ENCODE peak calls at places on chromosomes 11 and 22, in nine cellular contexts. V is mammary epithelial cell, F is HepG2, O is fibroblast of lung, D is IMR-90, X is neural progenitor cell, J is HCT116, T is GM23338, N is mesenchymal stem cell. Z is an unnamed sample.
A peak's percentile ranks its signal among the peaks of the same experiment; 100 is the strongest.

GRCh38 chr11:120998581-120998980 is 25.3 kb upstream of the TBCEL start:
- DNase-seq in O (no peak), F (no peak), N (no peak), J (no peak), T (no peak), X (no peak), D (no peak), V (no peak), Z (no peak)

GRCh38 chr11:19869466-19869865 is 156.8 kb downstream of the NAV2 start:
- DNase-seq in O (no peak), D (no peak), J (no peak), V (no peak), T (no peak), F (no peak), X (no peak), N (no peak), Z (no peak)

GRCh38 chr11:109940816-109941215 is 152.4 kb upstream of the ZC3H12C start:
- DNase-seq in T (no peak), D (peak; percentile 97), V (peak; percentile 84), F (no peak), N (peak; percentile 97), J (peak; percentile 39), X (no peak), O (peak; percentile 89), Z (peak; percentile 95)

GRCh38 chr11:86587559-86588193 is 84.7 kb downstream of the ME3 start:
- DNase-seq in F (no peak), T (no peak), O (no peak), N (no peak), V (no peak), J (no peak), X (no peak), D (no peak), Z (no peak)

GRCh38 chr11:80155412-80156017 is 714.7 kb upstream of the TENM4 start:
- DNase-seq in V (peak; percentile 17), D (peak; percentile 37), N (peak; percentile 45), T (peak; percentile 80), J (no peak), F (peak; percentile 21), O (no peak), X (peak; percentile 65), Z (peak; percentile 41)

GRCh38 chr11:78961938-78962701 is 387.5 kb upstream of the NARS2 start:
- DNase-seq in D (peak; percentile 48), T (peak; percentile 94), O (peak; percentile 68), N (peak; percentile 37), X (peak; percentile 97), V (no peak), J (no peak), F (no peak), Z (peak; percentile 35)

GRCh38 chr11:130118165-130118564 is 41.4 kb upstream of the ST14 start:
- DNase-seq in X (no peak), J (no peak), T (no peak), V (no peak), N (no peak), O (no peak), D (no peak), F (no peak), Z (no peak)

GRCh38 chr11:665062-665706 is 28.1 kb downstream of the DRD4 start:
- DNase-seq in O (no peak), T (no peak), X (no peak), J (no peak), V (no peak), F (no peak), N (no peak), D (no peak), Z (peak; percentile 51)

GRCh38 chr22:30865656-30866055 is 102.9 kb downstream of the MORC2 start:
- DNase-seq in J (no peak), N (no peak), X (no peak), F (no peak), V (no peak), T (no peak), O (no peak), D (no peak), Z (no peak)

GRCh38 chr11:113048820-113049555 is 87.8 kb downstream of the NCAM1 start:
- DNase-seq in T (no peak), V (peak; percentile 80), F (no peak), D (no peak), N (peak; percentile 5), O (peak; percentile 71), J (no peak), X (no peak), Z (peak; percentile 82)

GRCh38 chr11:131889760-131890620 is 519.6 kb downstream of the NTM start:
- DNase-seq in F (no peak), X (peak; percentile 46), T (peak; percentile 73), N (peak; percentile 85), J (no peak), O (peak; percentile 42), V (no peak), D (peak; percentile 59), Z (peak; percentile 19)

GRCh38 chr11:70307176-70307575 is 36.7 kb downstream of the PPFIA1 start:
- DNase-seq in V (no peak), D (no peak), F (no peak), N (no peak), O (peak; percentile 48), T (no peak), X (no peak), J (no peak), Z (peak; percentile 37)

GRCh38 chr22:46054091-46054877 is 77.3 kb upstream of the WNT7B start:
- DNase-seq in O (peak; percentile 87), D (peak; percentile 45), T (no peak), V (peak; percentile 39), F (no peak), J (no peak), X (no peak), N (no peak), Z (peak; percentile 89)

DNA sequence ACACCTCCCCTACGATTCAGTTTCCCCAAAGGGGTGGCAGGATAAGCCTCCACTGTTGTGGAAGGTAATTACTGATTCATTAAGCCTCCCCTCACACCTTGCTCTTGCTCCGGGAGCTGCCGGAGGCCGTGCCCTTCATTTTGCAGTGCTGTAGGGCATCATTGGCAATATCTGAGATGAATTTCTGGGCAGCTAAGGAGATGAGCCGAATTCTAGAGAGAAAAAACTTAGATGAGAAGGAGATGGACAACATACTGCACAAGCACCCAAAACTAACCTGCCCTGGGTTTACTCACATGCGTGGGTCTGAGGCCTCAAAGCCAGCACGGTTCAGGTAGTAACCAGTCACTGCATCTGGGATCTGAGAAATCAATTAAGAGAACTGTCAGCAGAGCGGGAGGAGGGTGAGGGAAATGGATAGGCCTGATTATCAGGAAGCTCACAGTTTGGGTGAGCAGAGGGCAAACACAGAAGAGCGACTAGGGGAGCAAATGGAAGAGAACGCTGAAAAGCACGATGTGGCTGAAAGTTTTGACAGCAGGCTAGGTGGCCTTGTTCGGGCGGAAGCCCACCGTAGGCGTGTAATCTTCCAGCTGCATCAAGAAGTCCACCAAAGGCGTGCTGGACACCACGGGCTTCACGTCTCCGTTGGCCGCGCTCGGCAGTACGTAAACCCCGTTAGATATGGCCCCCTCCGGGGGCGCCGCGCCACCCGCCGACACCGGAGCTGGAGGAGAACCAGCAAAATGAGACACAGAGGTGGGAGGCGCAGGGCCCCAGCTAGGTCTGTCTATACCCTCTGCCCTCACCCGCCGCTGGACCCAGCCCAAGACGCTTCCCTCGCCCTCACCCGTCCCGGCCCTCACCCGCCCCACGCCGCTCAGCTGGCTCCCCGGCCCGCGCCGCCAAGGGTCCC is 666 bp downstream of the TAF10 start:
- DNase-seq in T (peak; percentile 38), J (no peak), F (no peak), V (peak; percentile 14), D (peak; percentile 21), N (peak; percentile 34), X (peak; percentile 48), O (peak; percentile 44), Z (peak; percentile 58)
- H2AFZ ChIP-seq in T (no peak overlapping the region), J (no peak overlapping the region), F (no peak overlapping the region), V (peak overlapping the region; percentile 86), D (peak overlapping the region; percentile 95), N (no peak overlapping the region), X (no peak overlapping the region), O (no peak overlapping the region), Z (no peak overlapping the region)

GRCh38 chr11:114162719-114163123 is 103.2 kb downstream of the ZBTB16 start:
- DNase-seq in N (peak; percentile 99), D (peak; percentile 94), O (peak; percentile 95), V (peak; percentile 95), T (no peak), X (no peak), F (no peak), J (no peak), Z (peak; percentile 96)

GRCh38 chr11:114161486-114162250 is 102.2 kb downstream of the ZBTB16 start:
- DNase-seq in N (no peak), V (no peak), F (no peak), J (no peak), D (no peak), O (no peak), T (no peak), X (no peak), Z (no peak)

GRCh38 chr11:114159802-114160588 is 100.5 kb downstream of the ZBTB16 start:
- DNase-seq in X (peak; percentile 55), O (peak; percentile 92), V (peak; percentile 97), J (peak; percentile 68), F (peak; percentile 80), N (peak; percentile 96), D (peak; percentile 90), T (peak; percentile 53), Z (peak; percentile 93)

GRCh38 chr11:114159320-114159719 is 99.8 kb downstream of the ZBTB16 start:
- DNase-seq in V (peak; percentile 42), N (peak; percentile 12), T (no peak), F (no peak), D (no peak), X (no peak), J (no peak), O (no peak), Z (no peak)

DNA sequence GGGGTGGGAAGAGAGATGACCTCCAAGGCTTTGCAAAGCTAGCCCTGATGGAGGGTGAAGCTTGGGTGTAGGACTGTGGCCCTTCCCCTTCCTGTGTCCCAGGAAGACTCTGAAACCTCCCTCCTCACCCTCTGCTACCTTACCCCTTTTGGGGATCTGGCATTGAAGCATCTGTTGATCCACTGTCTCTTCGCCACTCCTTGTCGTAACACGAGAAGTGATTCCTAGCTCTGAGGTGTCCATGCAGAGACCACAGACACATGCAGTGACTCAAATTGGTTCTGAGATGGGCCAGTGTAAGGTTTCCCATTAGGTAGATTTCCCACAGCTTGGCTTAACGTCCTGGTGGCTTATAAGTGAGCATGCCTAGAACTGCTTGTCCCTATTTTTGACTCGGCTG is 101.4 kb downstream of the ZBTB16 start:
- DNase-seq in X (no peak), O (no peak), J (no peak), V (peak; percentile 62), D (no peak), N (peak; percentile 44), F (no peak), T (no peak), Z (no peak)
- H3K27me3 ChIP-seq in X (no peaks in the 10 kb centered on the region), O (peaks cover 35% of the 10 kb centered on the region), J (peaks cover 70% of the 10 kb centered on the region), V (no peaks in the 10 kb centered on the region), D (peaks cover 57% of the 10 kb centered on the region), N (peaks cover 71% of the 10 kb centered on the region), F (peaks cover 8% of the 10 kb centered on the region), T (no peaks in the 10 kb centered on the region), Z (peaks cover 4% of the 10 kb centered on the region)

GRCh38 chr11:58498464-58498863 is 9.4 kb downstream of the OR5B21 start:
- DNase-seq in V (no peak), D (no peak), J (no peak), X (no peak), F (no peak), N (no peak), O (peak; percentile 16), T (no peak), Z (no peak)
- H2AFZ ChIP-seq in V (peak overlapping the region; percentile 65), D (no peak overlapping the region), J (no peak overlapping the region), X (no peak overlapping the region), F (no peak overlapping the region), N (no peak overlapping the region), O (no peak overlapping the region), T (peak overlapping the region; percentile 48), Z (peak overlapping the region; percentile 36)

DNA sequence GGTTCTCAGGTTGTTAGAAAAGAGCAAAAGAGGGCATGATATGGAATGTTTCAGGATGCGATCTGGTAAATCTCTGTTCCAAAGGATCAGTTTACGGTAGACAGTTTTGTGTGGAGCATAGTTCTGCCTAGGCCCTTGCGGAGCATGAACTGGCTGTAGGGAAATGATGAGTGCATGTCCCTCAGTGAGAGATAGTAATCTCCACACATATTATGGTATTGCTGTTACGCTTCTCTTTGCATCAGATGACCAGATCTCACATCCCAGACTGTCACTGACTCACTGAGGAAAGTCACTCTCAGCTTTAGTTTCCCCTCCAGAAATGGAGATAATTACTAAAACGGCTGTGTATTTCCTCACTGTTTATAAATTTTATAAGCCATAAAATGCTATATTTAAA is 836.0 kb downstream of the JRKL start:
- DNase-seq in O (no peak), X (no peak), V (no peak), F (no peak), J (no peak), D (no peak), T (no peak), N (no peak), Z (no peak)
- H3K27me3 ChIP-seq in O (no peaks in the 10 kb centered on the region), X (no peaks in the 10 kb centered on the region), V (peaks cover 3% of the 10 kb centered on the region), F (no peaks in the 10 kb centered on the region), J (no peaks in the 10 kb centered on the region), D (no peaks in the 10 kb centered on the region), T (no peaks in the 10 kb centered on the region), N (no peaks in the 10 kb centered on the region), Z (no peaks in the 10 kb centered on the region)

Z was measured in GM23248.